ENCODE peak calls at places on chromosomes 1 and 21, in six cellular contexts. C, J, H, B, R and U are unnamed samples.

GRCh38 chr1:223739366-223740057 is 27.2 kb downstream of the CAPN2 start:
- DNase-seq in C (no peak), J (no peak), H (no peak), B (no peak), R (no peak), U (no peak)

GRCh38 chr1:84271452-84272273 is 29.8 kb upstream of the SAMD13 start:
- DNase-seq in C (no peak), J (peak; percentile 61), H (no peak), B (no peak), R (no peak), U (peak; percentile 3)

GRCh38 chr1:172429324-172430127 is 9.0 kb downstream of the C1orf105 start:
- DNase-seq in C (peak; percentile 82), J (peak; percentile 34), H (peak; percentile 63), B (peak; percentile 63), R (peak; percentile 63), U (peak; percentile 70)

GRCh38 chr1:148160048-148160395 is 7.9 kb upstream of the NBPF11 start:
- DNase-seq in C (no peak), J (no peak), H (no peak), B (no peak), R (no peak), U (no peak)

GRCh38 chr1:7893529-7894180 is 40.8 kb upstream of the UTS2 start:
- DNase-seq in C (peak; percentile 44), J (no peak), H (no peak), B (no peak), R (no peak), U (no peak)

GRCh38 chr1:84988588-84988987 is 8.3 kb downstream of the MCOLN2 start:
- DNase-seq in C (no peak), J (no peak), H (no peak), B (no peak), R (no peak), U (no peak)

GRCh38 chr1:169163059-169163458 is 56.6 kb downstream of the ATP1B1 start:
- DNase-seq in C (peak; percentile 47), J (no peak), H (no peak), B (no peak), R (peak; percentile 77), U (no peak)

GRCh38 chr1:186102559-186103148 is 272.4 kb downstream of the TPR start:
- DNase-seq in C (no peak), J (no peak), H (no peak), B (no peak), R (no peak), U (peak; percentile 1)

GRCh38 chr1:116997666-116998065 is 3.9 kb upstream of the CD101 start:
- DNase-seq in C (no peak), J (no peak), H (no peak), B (no peak), R (no peak), U (no peak)

GRCh38 chr21:45982758-45983731 is 1.5 kb downstream of the COL6A1 start:
- DNase-seq in C (no peak), J (no peak), H (no peak), B (no peak), R (no peak), U (no peak)

GRCh38 chr1:7482772-7483495 is 288.2 kb upstream of the VAMP3 start:
- DNase-seq in C (no peak), J (no peak), H (no peak), B (no peak), R (no peak), U (no peak)

GRCh38 chr1:157390646-157391045 is 161.7 kb downstream of the FCRL5 start:
- DNase-seq in C (no peak), J (no peak), H (no peak), B (no peak), R (no peak), U (no peak)

GRCh38 chr1:61420243-61420642 is 304.7 kb downstream of the TM2D1 start:
- DNase-seq in C (no peak), J (no peak), H (no peak), B (no peak), R (no peak), U (no peak)

GRCh38 chr1:84386716-84387479 is 11.4 kb upstream of the DNASE2B start:
- DNase-seq in C (no peak), J (no peak), H (no peak), B (no peak), R (no peak), U (no peak)

GRCh38 chr21:36700961-36701911 is 2.3 kb downstream of the SIM2 start:
- DNase-seq in C (no peak), J (no peak), H (peak; percentile 12), B (no peak), R (no peak), U (no peak)

GRCh38 chr21:28266061-28266460 is 726.6 kb downstream of the LTN1 start:
- DNase-seq in C (no peak), J (no peak), H (no peak), B (no peak), R (no peak), U (no peak)

GRCh38 chr21:33042812-33043211 is 17.1 kb downstream of the OLIG2 start:
- DNase-seq in C (peak; percentile 45), J (no peak), H (no peak), B (no peak), R (peak; percentile 50), U (no peak)

GRCh38 chr1:84782311-84782771 is 92.1 kb upstream of the SSX2IP start:
- DNase-seq in C (peak; percentile 72), J (no peak), H (peak; percentile 84), B (peak; percentile 51), R (peak; percentile 65), U (peak; percentile 88)

GRCh38 chr1:227661495-227661894 is 73.6 kb downstream of the JMJD4 start:
- DNase-seq in C (peak; percentile 23), J (no peak), H (no peak), B (no peak), R (no peak), U (no peak)

GRCh38 chr1:159960721-159961381 is 6.8 kb upstream of the SLAMF9 start:
- DNase-seq in C (peak; percentile 62), J (no peak), H (no peak), B (no peak), R (no peak), U (no peak)

GRCh38 chr1:168333562-168334256 is 53.0 kb downstream of the TBX19 start:
- DNase-seq in C (no peak), J (no peak), H (no peak), B (no peak), R (no peak), U (no peak)

GRCh38 chr1:34824817-34825454 is 32.1 kb downstream of the GJA4 start:
- DNase-seq in C (no peak), J (no peak), H (no peak), B (no peak), R (no peak), U (no peak)

GRCh38 chr1:96968582-96969378 is 247.2 kb downstream of the PTBP2 start:
- DNase-seq in C (no peak), J (no peak), H (no peak), B (no peak), R (no peak), U (no peak)

GRCh38 chr1:168387781-168388760 is 107.4 kb downstream of the TBX19 start:
- DNase-seq in C (no peak), J (no peak), H (no peak), B (no peak), R (no peak), U (no peak)

GRCh38 chr1:186763107-186763506 is 65.6 kb upstream of the PLA2G4A start:
- DNase-seq in C (peak; percentile 86), J (no peak), H (no peak), B (no peak), R (no peak), U (no peak)

GRCh38 chr1:75796376-75797272 is at the start of gene MSH4:
- DNase-seq in C (no peak), J (no peak), H (peak; percentile 43), B (peak; percentile 33), R (no peak), U (peak; percentile 34)
- TF ChIP-seq POLR2A in C (no peak), J (peak; percentile 86), H (peak; percentile 95), B (peak; percentile 72), R (no peak), U (no peak)

DNA sequence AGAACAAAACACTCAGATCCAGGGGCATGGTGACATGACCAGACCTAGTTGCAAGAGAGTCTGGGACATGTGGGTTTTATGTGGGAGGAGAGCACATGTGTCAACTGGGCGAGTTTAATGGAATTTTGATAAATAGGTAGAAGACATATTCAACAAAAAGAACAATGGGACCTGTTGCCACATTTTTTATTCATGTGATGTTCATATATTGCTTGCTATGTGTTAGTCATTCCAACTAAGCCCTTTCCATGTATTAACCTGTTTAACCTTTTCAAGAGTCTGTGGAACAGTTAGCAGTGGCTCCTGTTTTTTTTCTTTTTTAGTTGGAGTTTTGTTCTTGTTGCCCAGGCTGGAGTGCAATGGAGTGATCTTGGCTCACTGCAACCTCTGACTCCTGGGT is 30.1 kb upstream of the CSF3R start:
- DNase-seq in C (no peak), J (no peak), H (no peak), B (no peak), R (no peak), U (no peak)
- TF ChIP-seq MAX in C (no peak), J (no peak), H (no peak), B (no peak), R (no peak), U (no peak)

DNA sequence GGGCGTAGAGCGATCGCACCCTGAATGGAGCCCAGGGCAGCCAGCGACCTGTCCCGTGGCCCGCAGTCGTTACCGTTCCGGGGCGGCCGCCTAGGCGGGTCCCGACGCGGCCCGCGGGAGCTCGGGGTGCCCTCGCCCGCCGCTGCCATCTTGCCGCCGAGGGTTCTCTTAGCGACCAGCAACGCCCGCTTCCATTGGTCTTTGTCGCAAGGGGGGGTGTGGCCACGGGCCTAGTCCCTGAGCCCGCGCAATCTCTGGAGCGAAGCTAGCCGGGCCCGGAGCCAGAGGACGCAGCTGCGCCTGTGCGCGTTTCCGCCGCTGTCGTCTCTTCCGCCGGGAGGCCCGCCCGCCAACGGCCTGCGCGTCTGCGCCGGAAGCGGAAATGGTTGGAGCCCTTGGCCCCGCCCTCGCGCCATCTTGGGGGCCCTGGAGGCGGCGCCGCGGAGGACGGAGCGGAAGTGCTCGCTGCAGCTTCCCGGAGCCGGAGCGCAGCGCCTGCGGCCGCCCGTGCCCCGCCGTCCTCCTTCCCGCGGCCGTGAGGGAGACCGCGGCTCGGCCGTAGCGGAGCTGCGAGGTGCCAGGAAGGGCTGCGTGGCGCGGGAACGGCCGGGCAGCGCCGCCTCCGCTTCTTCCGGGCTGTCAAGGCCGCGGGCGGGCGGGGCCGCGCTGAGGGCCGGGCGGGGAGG is at the start of the genes MORN1 and RER1:
- DNase-seq in C (peak; percentile 97), J (peak; percentile 93), H (peak; percentile 99), B (peak; percentile 95), R (peak; percentile 96), U (peak; percentile 98)
- TF ChIP-seq POLR2A in C (peak; percentile 65), J (peak; percentile 96), H (peak; percentile 81), B (peak; percentile 65), R (peak; percentile 51), U (peak; percentile 69)

DNA sequence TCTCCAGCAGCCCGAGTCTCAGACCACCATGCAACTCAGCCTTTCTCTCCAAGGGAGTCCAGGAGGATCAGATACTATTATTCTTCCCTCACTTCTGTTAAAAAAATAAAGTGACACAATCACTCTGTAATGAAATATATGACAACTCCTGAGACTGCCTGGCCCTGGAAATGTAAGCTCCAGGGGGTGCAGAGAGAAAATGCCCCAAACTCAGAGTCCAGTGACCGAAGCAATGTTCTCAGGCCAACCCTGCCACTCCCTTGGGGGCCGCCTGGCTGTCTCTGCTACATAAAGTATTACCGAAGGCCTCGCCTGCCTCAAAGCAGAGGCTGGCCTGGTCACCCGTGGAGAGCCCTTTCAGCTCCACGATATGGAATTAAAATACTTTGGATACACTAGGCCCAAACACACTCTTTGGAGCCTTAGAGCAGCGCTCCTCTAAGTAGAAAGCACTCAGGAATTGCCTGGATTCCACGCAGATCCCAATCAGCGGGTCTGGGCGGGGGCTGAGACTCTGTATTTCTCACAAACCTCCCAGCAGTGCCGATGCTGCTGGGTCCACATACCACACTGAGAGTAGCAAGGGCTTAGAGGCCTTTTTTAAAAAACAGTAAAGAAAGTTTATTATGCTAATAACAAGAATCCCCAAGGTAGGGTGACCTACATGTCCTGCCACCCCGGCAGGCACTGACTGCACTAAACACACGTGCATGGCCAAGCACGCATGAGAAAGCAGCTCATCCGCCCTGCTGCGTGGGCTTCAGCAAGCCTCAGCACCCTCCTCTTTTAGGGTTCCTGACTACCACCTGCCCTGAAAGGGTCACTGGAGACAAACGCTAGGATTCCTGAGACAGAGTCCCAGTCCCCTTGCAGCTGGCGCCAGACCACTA is 31.1 kb downstream of the TMCO4 start:
- DNase-seq in C (no peak), J (no peak), H (no peak), B (no peak), R (no peak), U (no peak)
- TF ChIP-seq MAX in C (no peak), J (no peak), H (no peak), B (no peak), R (no peak), U (no peak)